ENCODE peak calls at places on chromosome 18, in five cellular contexts. One of them, this sample, is unnamed.
A peak's percentile ranks its signal among the peaks of the same experiment; 100 is the strongest.

GRCh38 chr18:13392029-13392750 is 173.6 kb downstream of the LDLRAD4 start:
- DNase-seq in HFF-Myc: no peak
- DNase-seq in heart left ventricle: no peak
- DNase-seq in foreskin fibroblast: no peak
- DNase-seq in retina: no peak
- DNase-seq in this sample: no peak

GRCh38 chr18:73614812-73615211 is 532.8 kb downstream of the FBXO15 start:
- DNase-seq in HFF-Myc: peak; percentile 45
- DNase-seq in foreskin fibroblast: peak; percentile 89
- DNase-seq in retina: no peak
- DNase-seq in heart left ventricle: no peak
- DNase-seq in this sample: no peak

GRCh38 chr18:62448426-62448825 is 74.4 kb upstream of the ZCCHC2 start:
- DNase-seq in heart left ventricle: no peak
- DNase-seq in retina: no peak
- DNase-seq in foreskin fibroblast: no peak
- DNase-seq in HFF-Myc: no peak
- DNase-seq in this sample: no peak

GRCh38 chr18:9117980-9118841 is 15.7 kb downstream of the NDUFV2 start:
- DNase-seq in foreskin fibroblast: no peak
- DNase-seq in retina: no peak
- DNase-seq in heart left ventricle: no peak
- DNase-seq in HFF-Myc: no peak
- DNase-seq in this sample: no peak

GRCh38 chr18:74901347-74902169 is 303.9 kb downstream of the ZNF407 start:
- DNase-seq in heart left ventricle: no peak
- DNase-seq in foreskin fibroblast: no peak
- DNase-seq in retina: no peak
- DNase-seq in HFF-Myc: no peak
- DNase-seq in this sample: no peak

GRCh38 chr18:9736942-9737813 is 29.1 kb downstream of the RAB31 start:
- DNase-seq in foreskin fibroblast: peak; percentile 41
- DNase-seq in HFF-Myc: no peak
- DNase-seq in retina: no peak
- DNase-seq in heart left ventricle: no peak
- DNase-seq in this sample: no peak

GRCh38 chr18:2901405-2901989 is 54.7 kb downstream of the EMILIN2 start:
- DNase-seq in heart left ventricle: no peak
- DNase-seq in foreskin fibroblast: peak; percentile 87
- DNase-seq in retina: no peak
- DNase-seq in HFF-Myc: peak; percentile 62
- DNase-seq in this sample: no peak

GRCh38 chr18:468841-469796 is 31.4 kb downstream of the COLEC12 start:
- DNase-seq in foreskin fibroblast: no peak
- DNase-seq in retina: no peak
- DNase-seq in heart left ventricle: no peak
- DNase-seq in HFF-Myc: peak; percentile 74
- DNase-seq in this sample: no peak

GRCh38 chr18:63951302-63951705 is 2.2 kb downstream of the HMSD start:
- DNase-seq in retina: no peak
- DNase-seq in HFF-Myc: no peak
- DNase-seq in foreskin fibroblast: no peak
- DNase-seq in heart left ventricle: no peak
- DNase-seq in this sample: no peak

GRCh38 chr18:46042571-46043123 is 29.4 kb downstream of the PSTPIP2 start:
- DNase-seq in heart left ventricle: no peak
- DNase-seq in retina: peak; percentile 78
- DNase-seq in HFF-Myc: no peak
- DNase-seq in foreskin fibroblast: peak; percentile 56
- DNase-seq in this sample: no peak

GRCh38 chr18:31102020-31102684 is at the start of gene DSC2:
- DNase-seq in HFF-Myc: no peak
- DNase-seq in foreskin fibroblast: no peak
- DNase-seq in retina: peak; percentile 89
- DNase-seq in heart left ventricle: peak; percentile 52
- DNase-seq in this sample: peak; percentile 74

GRCh38 chr18:78875998-78876650 is 103.5 kb upstream of the SALL3 start:
- DNase-seq in HFF-Myc: no peak
- DNase-seq in foreskin fibroblast: no peak
- DNase-seq in heart left ventricle: no peak
- DNase-seq in retina: no peak
- DNase-seq in this sample: no peak

GRCh38 chr18:68564961-68565360 is 149.9 kb downstream of the TMX3 start:
- DNase-seq in retina: no peak
- DNase-seq in heart left ventricle: no peak
- DNase-seq in HFF-Myc: no peak
- DNase-seq in foreskin fibroblast: no peak
- DNase-seq in this sample: no peak